ENCODE peak calls at places on chromosomes 12 and 14, in nine cellular contexts. One of them, this sample, is unnamed.
A peak's percentile ranks its signal among the peaks of the same experiment; 100 is the strongest.

GRCh38 chr12:109704371-109705098 is 9.1 kb upstream of the FAM222A start:
- DNase-seq in Ammon's horn: no peak
- DNase-seq in omental fat pad: no peak
- DNase-seq in NCI-H1417: no peak
- DNase-seq in right cardiac atrium: no peak
- DNase-seq in hypothalamus: no peak
- DNase-seq in HuH-7.5: no peak
- DNase-seq in CD4-positive, alpha-beta memory T cell: no peak
- DNase-seq in GM10248: no peak
- DNase-seq in this sample: no peak

GRCh38 chr14:34678306-34678705 is 36.1 kb downstream of the CFL2 start:
- DNase-seq in Ammon's horn: peak; percentile 64
- DNase-seq in omental fat pad: no peak
- DNase-seq in NCI-H1417: no peak
- DNase-seq in right cardiac atrium: no peak
- DNase-seq in hypothalamus: no peak
- DNase-seq in HuH-7.5: no peak
- DNase-seq in CD4-positive, alpha-beta memory T cell: no peak
- DNase-seq in GM10248: no peak
- DNase-seq in this sample: no peak

GRCh38 chr14:32560213-32560857 is 231.2 kb downstream of the AKAP6 start:
- DNase-seq in Ammon's horn: peak; percentile 93
- DNase-seq in omental fat pad: no peak
- DNase-seq in NCI-H1417: peak; percentile 89
- DNase-seq in right cardiac atrium: peak; percentile 48
- DNase-seq in hypothalamus: peak; percentile 56
- DNase-seq in HuH-7.5: peak; percentile 9
- DNase-seq in CD4-positive, alpha-beta memory T cell: peak; percentile 12
- DNase-seq in GM10248: peak; percentile 41
- DNase-seq in this sample: peak; percentile 34

GRCh38 chr12:43692064-43692463 is 66.5 kb downstream of the PUS7L start:
- DNase-seq in Ammon's horn: no peak
- DNase-seq in omental fat pad: no peak
- DNase-seq in NCI-H1417: no peak
- DNase-seq in right cardiac atrium: no peak
- DNase-seq in hypothalamus: no peak
- DNase-seq in HuH-7.5: no peak
- DNase-seq in CD4-positive, alpha-beta memory T cell: no peak
- DNase-seq in GM10248: no peak
- DNase-seq in this sample: peak; percentile 43

GRCh38 chr14:68979021-68979721 is at the start of gene ACTN1:
- DNase-seq in Ammon's horn: peak; percentile 92
- DNase-seq in omental fat pad: peak; percentile 68
- DNase-seq in NCI-H1417: peak; percentile 98
- DNase-seq in right cardiac atrium: peak; percentile 97
- DNase-seq in hypothalamus: peak; percentile 82
- DNase-seq in HuH-7.5: peak; percentile 93
- DNase-seq in CD4-positive, alpha-beta memory T cell: peak; percentile 50
- DNase-seq in GM10248: peak; percentile 57
- DNase-seq in this sample: peak; percentile 93

GRCh38 chr12:46523863-46524770 is 151.5 kb upstream of the SLC38A2 start:
- DNase-seq in Ammon's horn: no peak
- DNase-seq in omental fat pad: peak; percentile 32
- DNase-seq in NCI-H1417: no peak
- DNase-seq in right cardiac atrium: no peak
- DNase-seq in hypothalamus: no peak
- DNase-seq in HuH-7.5: no peak
- DNase-seq in CD4-positive, alpha-beta memory T cell: peak; percentile 57
- DNase-seq in GM10248: no peak
- DNase-seq in this sample: no peak

GRCh38 chr12:7171854-7172253 is 17.6 kb upstream of the PEX5 start:
- DNase-seq in Ammon's horn: no peak
- DNase-seq in omental fat pad: no peak
- DNase-seq in NCI-H1417: no peak
- DNase-seq in right cardiac atrium: no peak
- DNase-seq in hypothalamus: no peak
- DNase-seq in HuH-7.5: no peak
- DNase-seq in CD4-positive, alpha-beta memory T cell: no peak
- DNase-seq in GM10248: no peak
- DNase-seq in this sample: no peak

GRCh38 chr12:75859868-75860267 is 171.7 kb downstream of the PHLDA1 start:
- DNase-seq in Ammon's horn: no peak
- DNase-seq in omental fat pad: no peak
- DNase-seq in NCI-H1417: no peak
- DNase-seq in right cardiac atrium: no peak
- DNase-seq in hypothalamus: no peak
- DNase-seq in HuH-7.5: no peak
- DNase-seq in CD4-positive, alpha-beta memory T cell: no peak
- DNase-seq in GM10248: no peak
- DNase-seq in this sample: no peak

This sample was measured in MV-4-11.